ENCODE peak calls at places on chromosomes 13 and 19, in four cellular contexts. S is GDM1, H is HS-5, O is IMR-90. X is an unnamed sample.

GRCh38 chr13:94901070-94901469 is 188.7 kb upstream of the SOX21 start:
- DNase-seq in S (no peak), H (no peak), O (no peak), X (no peak)

GRCh38 chr19:1811942-1812425 is at the start of gene ATP8B3:
- DNase-seq in S (no peak), H (no peak), O (no peak), X (no peak)

GRCh38 chr13:114025432-114026127 is 51.7 kb upstream of the C13orf46 start:
- DNase-seq in S (no peak), H (no peak), O (peak), X (no peak)

GRCh38 chr13:107210216-107211010 is 642.5 kb upstream of the ARGLU1 start:
- DNase-seq in S (no peak), H (no peak), O (peak), X (no peak)

GRCh38 chr13:78339927-78340326 is 263.4 kb downstream of the POU4F1 start:
- DNase-seq in S (no peak), H (no peak), O (no peak), X (no peak)

GRCh38 chr19:10193666-10194499 is 870 bp downstream of the DNMT1 start:
- DNase-seq in S (no peak), H (peak), O (peak), X (no peak)

GRCh38 chr13:24614306-24615080 is 65.7 kb upstream of the ATP12A start:
- DNase-seq in S (no peak), H (no peak), O (no peak), X (no peak)

GRCh38 chr19:51546650-51547396 is 15.4 kb upstream of the SIGLEC6 start:
- DNase-seq in S (peak), H (no peak), O (peak), X (no peak)

GRCh38 chr13:49972709-49973108 is 24.1 kb upstream of the TRIM13 start:
- DNase-seq in S (no peak), H (no peak), O (no peak), X (no peak)

GRCh38 chr13:32863596-32863995 is 152.6 kb upstream of the KL start:
- DNase-seq in S (no peak), H (no peak), O (no peak), X (no peak)

GRCh38 chr19:48390188-48391099 is 907 bp downstream of the KDELR1 start:
- DNase-seq in S (peak), H (no peak), O (peak), X (no peak)

GRCh38 chr19:38023245-38023644 is 116.2 kb downstream of the SIPA1L3 start:
- DNase-seq in S (no peak), H (no peak), O (peak), X (no peak)

GRCh38 chr13:51746802-51747201 is 57.2 kb downstream of the DHRS12 start:
- DNase-seq in S (no peak), H (no peak), O (no peak), X (no peak)

GRCh38 chr13:113584870-113585671 is 518 bp downstream of the TFDP1 start:
- DNase-seq in S (no peak), H (no peak), O (no peak), X (no peak)

GRCh38 chr19:38617764-38618589 is at the start of gene MAP4K1:
- DNase-seq in S (peak), H (no peak), O (no peak), X (no peak)

GRCh38 chr13:96075953-96076543 is 13.9 kb upstream of the HS6ST3 start:
- DNase-seq in S (no peak), H (no peak), O (peak), X (no peak)

GRCh38 chr19:3537101-3537437 is 1.9 kb upstream of the TEKTIP1 start:
- DNase-seq in S (no peak), H (no peak), O (no peak), X (no peak)

GRCh38 chr19:29285878-29286277 is 72.9 kb upstream of the UQCRFS1 start:
- DNase-seq in S (no peak), H (no peak), O (no peak), X (no peak)